ENCODE peak calls at places on chromosomes 11 and 22, in eight cellular contexts. W, Y, T, R, B, J, V and I are unnamed samples.
A peak's percentile ranks its signal among the peaks of the same experiment; 100 is the strongest.

GRCh38 chr22:30290679-30291333 is 1.5 kb upstream of the CASTOR1 start:
- DNase-seq in W (peak; percentile 69), Y (no peak), T (peak; percentile 70), R (peak; percentile 86), B (peak; percentile 64), J (peak; percentile 94), V (no peak), I (peak; percentile 97)

GRCh38 chr22:46984751-46985506 is 222.5 kb downstream of the TBC1D22A start:
- DNase-seq in W (peak; percentile 70), Y (peak; percentile 31), T (no peak), R (no peak), B (peak; percentile 89), J (no peak), V (no peak), I (no peak)

GRCh38 chr11:63012450-63013238 is 3.0 kb downstream of the SLC22A8 start:
- DNase-seq in W (no peak), Y (no peak), T (no peak), R (no peak), B (no peak), J (no peak), V (no peak), I (no peak)

GRCh38 chr11:67416416-67417335 is 1.2 kb downstream of the CARNS1 start:
- DNase-seq in W (peak; percentile 42), Y (no peak), T (no peak), R (no peak), B (no peak), J (peak; percentile 73), V (no peak), I (no peak)

GRCh38 chr11:116263770-116264169 is 509.0 kb downstream of the BUD13 start:
- DNase-seq in W (no peak), Y (no peak), T (no peak), R (no peak), B (no peak), J (no peak), V (no peak), I (no peak)

GRCh38 chr11:70826950-70827349 is 425.4 kb downstream of the SHANK2 start:
- DNase-seq in W (no peak), Y (no peak), T (no peak), R (no peak), B (no peak), J (no peak), V (no peak), I (no peak)

GRCh38 chr22:19446603-19447387 is 716 bp downstream of the C22orf39 start:
- DNase-seq in W (no peak), Y (no peak), T (no peak), R (no peak), B (peak; percentile 11), J (no peak), V (no peak), I (no peak)

GRCh38 chr11:121535122-121535796 is 82.5 kb upstream of the SORL1-AS1 start:
- DNase-seq in W (no peak), Y (no peak), T (no peak), R (no peak), B (no peak), J (no peak), V (no peak), I (no peak)

GRCh38 chr22:19645391-19645790 is 68.9 kb upstream of the SEPTIN5 start:
- DNase-seq in W (no peak), Y (no peak), T (no peak), R (no peak), B (no peak), J (no peak), V (no peak), I (no peak)

GRCh38 chr22:17172172-17172833 is 13.2 kb upstream of the HDHD5 start:
- DNase-seq in W (no peak), Y (no peak), T (peak; percentile 68), R (peak; percentile 78), B (no peak), J (peak; percentile 62), V (peak; percentile 20), I (no peak)

GRCh38 chr11:59102259-59102765 is 4.7 kb upstream of the FAM111B start:
- DNase-seq in W (no peak), Y (no peak), T (peak; percentile 33), R (peak; percentile 54), B (peak; percentile 10), J (no peak), V (peak; percentile 63), I (no peak)

GRCh38 chr11:45303316-45303715 is 17.2 kb upstream of the SYT13 start:
- DNase-seq in W (no peak), Y (no peak), T (no peak), R (no peak), B (no peak), J (peak; percentile 34), V (no peak), I (peak; percentile 47)

GRCh38 chr11:20865161-20865560 is 195.8 kb downstream of the NELL1 start:
- DNase-seq in W (no peak), Y (no peak), T (no peak), R (no peak), B (no peak), J (no peak), V (no peak), I (peak; percentile 72)

GRCh38 chr11:78784321-78785061 is 209.8 kb upstream of the NARS2 start:
- DNase-seq in W (peak; percentile 6), Y (peak; percentile 37), T (no peak), R (no peak), B (peak; percentile 21), J (no peak), V (no peak), I (no peak)

GRCh38 chr11:73361953-73362776 is 14.0 kb upstream of the RELT start:
- DNase-seq in W (no peak), Y (no peak), T (peak; percentile 98), R (no peak), B (no peak), J (no peak), V (peak; percentile 90), I (no peak)

GRCh38 chr11:100525635-100526034 is 161.5 kb upstream of the ARHGAP42 start:
- DNase-seq in W (no peak), Y (no peak), T (no peak), R (no peak), B (no peak), J (no peak), V (no peak), I (no peak)

GRCh38 chr11:123083623-123084029 is 21.7 kb upstream of the HSPA8 start:
- DNase-seq in W (peak; percentile 77), Y (peak; percentile 82), T (peak; percentile 73), R (peak; percentile 74), B (peak; percentile 83), J (peak; percentile 94), V (no peak), I (peak; percentile 95)

GRCh38 chr11:35260342-35260985 is 121.5 kb downstream of the CD44 start:
- DNase-seq in W (peak; percentile 66), Y (peak; percentile 40), T (no peak), R (no peak), B (peak; percentile 58), J (no peak), V (no peak), I (no peak)

GRCh38 chr11:69636512-69636866 is 4.5 kb upstream of the CCND1 start:
- DNase-seq in W (no peak), Y (no peak), T (peak; percentile 99), R (peak; percentile 86), B (no peak), J (peak; percentile 86), V (peak; percentile 85), I (no peak)

GRCh38 chr11:130206141-130206540 is 46.6 kb downstream of the ST14 start:
- DNase-seq in W (no peak), Y (no peak), T (no peak), R (no peak), B (no peak), J (no peak), V (no peak), I (no peak)

GRCh38 chr11:83008581-83008923 is 63.1 kb downstream of the RAB30 start:
- DNase-seq in W (no peak), Y (peak; percentile 52), T (peak; percentile 53), R (no peak), B (no peak), J (no peak), V (no peak), I (no peak)

GRCh38 chr22:37777122-37777687 is 30.5 kb upstream of the GCAT start:
- DNase-seq in W (peak; percentile 78), Y (no peak), T (peak; percentile 99), R (no peak), B (peak; percentile 77), J (no peak), V (peak; percentile 23), I (no peak)

GRCh38 chr11:45646275-45646970 is 19.0 kb downstream of the CHST1 start:
- DNase-seq in W (peak; percentile 53), Y (no peak), T (peak; percentile 40), R (no peak), B (peak; percentile 42), J (no peak), V (no peak), I (no peak)